ENCODE peak calls at places on chromosomes 13 and 19, in five cellular contexts. One of them, this sample, is unnamed. For H3K36me3, the result is how much of the 10 kb centered on the place peaks cover.

GRCh38 chr13:37209621-37210020 is 104.2 kb upstream of the CSNK1A1L start:
- DNase-seq in kidney epithelial cell: no peak
- DNase-seq in fibroblast of lung: no peak
- DNase-seq in heart right ventricle: no peak
- DNase-seq in iPS DF 6.9: no peak
- DNase-seq in this sample: no peak

GRCh38 chr19:41934849-41935374 is 6.7 kb upstream of the ERFL start:
- DNase-seq in heart right ventricle: peak
- DNase-seq in kidney epithelial cell: no peak
- DNase-seq in iPS DF 6.9: no peak
- DNase-seq in fibroblast of lung: peak
- DNase-seq in this sample: peak

GRCh38 chr19:33514885-33515485 is 6.6 kb downstream of the PEPD start:
- DNase-seq in kidney epithelial cell: no peak
- DNase-seq in heart right ventricle: peak
- DNase-seq in fibroblast of lung: peak
- DNase-seq in iPS DF 6.9: no peak
- DNase-seq in this sample: no peak

GRCh38 chr19:55090564-55090963 is 14.9 kb downstream of the EPS8L1 start:
- DNase-seq in heart right ventricle: no peak
- DNase-seq in fibroblast of lung: no peak
- DNase-seq in kidney epithelial cell: no peak
- DNase-seq in iPS DF 6.9: no peak
- DNase-seq in this sample: no peak

GRCh38 chr13:114282143-114282685 is 813 bp downstream of the UPF3A start:
- DNase-seq in heart right ventricle: peak
- DNase-seq in kidney epithelial cell: no peak
- DNase-seq in iPS DF 6.9: no peak
- DNase-seq in fibroblast of lung: peak
- DNase-seq in this sample: peak

GRCh38 chr13:75633285-75633684 is 2.8 kb upstream of the LMO7 start:
- DNase-seq in iPS DF 6.9: no peak
- DNase-seq in fibroblast of lung: peak
- DNase-seq in heart right ventricle: no peak
- DNase-seq in kidney epithelial cell: no peak
- DNase-seq in this sample: no peak

GRCh38 chr19:12603714-12604113 is 6.9 kb downstream of the ZNF490 start:
- DNase-seq in iPS DF 6.9: no peak
- DNase-seq in fibroblast of lung: peak
- DNase-seq in kidney epithelial cell: no peak
- DNase-seq in heart right ventricle: no peak
- DNase-seq in this sample: no peak

GRCh38 chr19:14519860-14520407 is 1.7 kb upstream of the DNAJB1 start:
- DNase-seq in fibroblast of lung: peak
- DNase-seq in kidney epithelial cell: peak
- DNase-seq in heart right ventricle: no peak
- DNase-seq in iPS DF 6.9: no peak
- DNase-seq in this sample: no peak

GRCh38 chr13:89465366-89465765 is 1794.2 kb downstream of the SLITRK5 start:
- DNase-seq in heart right ventricle: no peak
- DNase-seq in fibroblast of lung: peak
- DNase-seq in iPS DF 6.9: no peak
- DNase-seq in kidney epithelial cell: peak
- DNase-seq in this sample: no peak

GRCh38 chr13:44302233-44302632 is 71.4 kb upstream of the SERP2 start:
- DNase-seq in fibroblast of lung: no peak
- DNase-seq in iPS DF 6.9: no peak
- DNase-seq in kidney epithelial cell: no peak
- DNase-seq in heart right ventricle: no peak
- DNase-seq in this sample: no peak

GRCh38 chr19:15587663-15588062 is 27.4 kb upstream of the CYP4F8 start:
- DNase-seq in kidney epithelial cell: no peak
- DNase-seq in iPS DF 6.9: no peak
- DNase-seq in heart right ventricle: no peak
- DNase-seq in fibroblast of lung: no peak
- DNase-seq in this sample: no peak

GRCh38 chr19:23799321-23799720 is 40.6 kb upstream of the ZNF681 start:
- DNase-seq in heart right ventricle: no peak
- DNase-seq in fibroblast of lung: no peak
- DNase-seq in kidney epithelial cell: no peak
- DNase-seq in iPS DF 6.9: no peak
- DNase-seq in this sample: no peak

GRCh38 chr13:63481334-63481733 is 2065.7 kb upstream of the PCDH20 start:
- DNase-seq in heart right ventricle: no peak
- DNase-seq in iPS DF 6.9: no peak
- DNase-seq in fibroblast of lung: peak
- DNase-seq in kidney epithelial cell: no peak
- DNase-seq in this sample: no peak

GRCh38 chr13:35789335-35790166 is 313.1 kb upstream of the MAB21L1 start:
- DNase-seq in fibroblast of lung: peak
- DNase-seq in heart right ventricle: no peak
- DNase-seq in iPS DF 6.9: no peak
- DNase-seq in kidney epithelial cell: peak
- DNase-seq in this sample: peak

GRCh38 chr13:92843549-92843948 is 383.1 kb upstream of the GPC6 start:
- DNase-seq in fibroblast of lung: peak
- DNase-seq in iPS DF 6.9: no peak
- DNase-seq in kidney epithelial cell: peak
- DNase-seq in heart right ventricle: no peak
- DNase-seq in this sample: no peak

GRCh38 chr19:49366110-49366509 is 2.4 kb downstream of the DKKL1 start:
- DNase-seq in heart right ventricle: no peak
- DNase-seq in kidney epithelial cell: no peak
- DNase-seq in fibroblast of lung: no peak
- DNase-seq in iPS DF 6.9: no peak
- DNase-seq in this sample: no peak

GRCh38 chr13:61414686-61415664 is 674 bp downstream of the PCDH20 start:
- DNase-seq in heart right ventricle: peak
- DNase-seq in fibroblast of lung: peak
- DNase-seq in kidney epithelial cell: peak
- DNase-seq in iPS DF 6.9: peak
- DNase-seq in this sample: peak

GRCh38 chr19:43626838-43627237 is 7.4 kb upstream of the ZNF428 start:
- DNase-seq in fibroblast of lung: no peak
- DNase-seq in iPS DF 6.9: no peak
- DNase-seq in kidney epithelial cell: no peak
- DNase-seq in heart right ventricle: no peak
- DNase-seq in this sample: no peak

GRCh38 chr13:107203146-107203847 is 635.4 kb upstream of the ARGLU1 start:
- DNase-seq in kidney epithelial cell: no peak
- DNase-seq in fibroblast of lung: peak
- DNase-seq in iPS DF 6.9: peak
- DNase-seq in heart right ventricle: no peak
- DNase-seq in this sample: peak

GRCh38 chr13:30398601-30399072 is 23.7 kb upstream of the UBE2L5 start:
- DNase-seq in kidney epithelial cell: no peak
- DNase-seq in iPS DF 6.9: no peak
- DNase-seq in fibroblast of lung: no peak
- DNase-seq in heart right ventricle: no peak
- DNase-seq in this sample: no peak

GRCh38 chr19:46020819-46021125 is 2.1 kb downstream of the PGLYRP1 start:
- DNase-seq in heart right ventricle: no peak
- DNase-seq in fibroblast of lung: no peak
- DNase-seq in kidney epithelial cell: no peak
- DNase-seq in iPS DF 6.9: no peak
- DNase-seq in this sample: no peak

GRCh38 chr13:110815471-110816204 is 99.2 kb downstream of the ANKRD10 start:
- DNase-seq in fibroblast of lung: no peak
- DNase-seq in heart right ventricle: no peak
- DNase-seq in iPS DF 6.9: no peak
- DNase-seq in kidney epithelial cell: no peak
- DNase-seq in this sample: no peak

GRCh38 chr13:57627663-57628062 is 3.9 kb upstream of the PCDH17 start:
- DNase-seq in heart right ventricle: no peak
- DNase-seq in fibroblast of lung: peak
- DNase-seq in iPS DF 6.9: no peak
- DNase-seq in kidney epithelial cell: no peak
- DNase-seq in this sample: no peak

GRCh38 chr13:109668433-109669233 is 117.8 kb downstream of the IRS2 start:
- DNase-seq in kidney epithelial cell: no peak
- DNase-seq in heart right ventricle: no peak
- DNase-seq in fibroblast of lung: no peak
- DNase-seq in iPS DF 6.9: no peak
- DNase-seq in this sample: no peak

GRCh38 chr13:51782026-51782710 is 21.8 kb downstream of the DHRS12 start:
- DNase-seq in heart right ventricle: no peak
- DNase-seq in iPS DF 6.9: no peak
- DNase-seq in fibroblast of lung: no peak
- DNase-seq in kidney epithelial cell: no peak
- DNase-seq in this sample: no peak

GRCh38 chr19:53879145-53880037 is 2.6 kb upstream of the PRKCG start:
- DNase-seq in heart right ventricle: peak
- DNase-seq in kidney epithelial cell: peak
- DNase-seq in fibroblast of lung: peak
- DNase-seq in iPS DF 6.9: no peak
- DNase-seq in this sample: peak

GRCh38 chr19:49679832-49680472 is 2.9 kb downstream of the PRMT1 start:
- DNase-seq in heart right ventricle: no peak
- DNase-seq in kidney epithelial cell: no peak
- DNase-seq in iPS DF 6.9: no peak
- DNase-seq in fibroblast of lung: no peak
- DNase-seq in this sample: no peak

GRCh38 chr13:98906746-98907502 is 70.9 kb downstream of the DOCK9 start:
- DNase-seq in kidney epithelial cell: no peak
- DNase-seq in iPS DF 6.9: no peak
- DNase-seq in heart right ventricle: no peak
- DNase-seq in fibroblast of lung: no peak
- DNase-seq in this sample: no peak

GRCh38 chr13:98909016-98909415 is 68.8 kb downstream of the DOCK9 start:
- DNase-seq in iPS DF 6.9: no peak
- DNase-seq in kidney epithelial cell: no peak
- DNase-seq in heart right ventricle: no peak
- DNase-seq in fibroblast of lung: no peak
- DNase-seq in this sample: no peak

GRCh38 chr13:98910501-98910951 is 67.3 kb downstream of the DOCK9 start:
- DNase-seq in kidney epithelial cell: peak
- DNase-seq in iPS DF 6.9: no peak
- DNase-seq in heart right ventricle: no peak
- DNase-seq in fibroblast of lung: peak
- DNase-seq in this sample: no peak

GRCh38 chr13:98900442-98900841 is 77.4 kb downstream of the DOCK9 start:
- DNase-seq in iPS DF 6.9: no peak
- DNase-seq in heart right ventricle: no peak
- DNase-seq in kidney epithelial cell: no peak
- DNase-seq in fibroblast of lung: no peak
- DNase-seq in this sample: no peak

DNA sequence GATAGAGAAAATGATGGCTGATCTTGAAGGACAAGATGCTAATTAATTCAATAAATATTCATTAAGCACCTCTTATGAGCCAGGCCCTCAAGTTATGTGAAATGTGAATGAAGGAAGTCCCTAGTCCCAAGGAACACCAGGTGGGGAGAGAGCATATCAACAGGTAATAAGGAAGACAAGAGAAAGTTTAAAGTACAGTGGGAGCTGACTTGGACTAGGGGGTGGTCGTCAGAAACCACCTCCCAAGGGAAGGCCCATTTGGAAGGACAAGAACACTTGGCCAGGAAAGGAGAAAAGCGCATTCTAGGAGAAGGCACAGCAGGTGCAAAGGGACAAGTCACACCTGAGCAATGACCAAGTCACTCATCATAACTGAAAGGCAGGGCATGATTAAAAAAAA is 72.7 kb downstream of the DOCK9 start:
- DNase-seq in heart right ventricle: no peak
- DNase-seq in iPS DF 6.9: no peak
- DNase-seq in fibroblast of lung: no peak
- DNase-seq in kidney epithelial cell: no peak
- DNase-seq in this sample: no peak
- H3K36me3 ChIP-seq in heart right ventricle: under half
- H3K36me3 ChIP-seq in iPS DF 6.9: under half
- H3K36me3 ChIP-seq in fibroblast of lung: under half
- H3K36me3 ChIP-seq in kidney epithelial cell: under half
- H3K36me3 ChIP-seq in this sample: under half

DNA sequence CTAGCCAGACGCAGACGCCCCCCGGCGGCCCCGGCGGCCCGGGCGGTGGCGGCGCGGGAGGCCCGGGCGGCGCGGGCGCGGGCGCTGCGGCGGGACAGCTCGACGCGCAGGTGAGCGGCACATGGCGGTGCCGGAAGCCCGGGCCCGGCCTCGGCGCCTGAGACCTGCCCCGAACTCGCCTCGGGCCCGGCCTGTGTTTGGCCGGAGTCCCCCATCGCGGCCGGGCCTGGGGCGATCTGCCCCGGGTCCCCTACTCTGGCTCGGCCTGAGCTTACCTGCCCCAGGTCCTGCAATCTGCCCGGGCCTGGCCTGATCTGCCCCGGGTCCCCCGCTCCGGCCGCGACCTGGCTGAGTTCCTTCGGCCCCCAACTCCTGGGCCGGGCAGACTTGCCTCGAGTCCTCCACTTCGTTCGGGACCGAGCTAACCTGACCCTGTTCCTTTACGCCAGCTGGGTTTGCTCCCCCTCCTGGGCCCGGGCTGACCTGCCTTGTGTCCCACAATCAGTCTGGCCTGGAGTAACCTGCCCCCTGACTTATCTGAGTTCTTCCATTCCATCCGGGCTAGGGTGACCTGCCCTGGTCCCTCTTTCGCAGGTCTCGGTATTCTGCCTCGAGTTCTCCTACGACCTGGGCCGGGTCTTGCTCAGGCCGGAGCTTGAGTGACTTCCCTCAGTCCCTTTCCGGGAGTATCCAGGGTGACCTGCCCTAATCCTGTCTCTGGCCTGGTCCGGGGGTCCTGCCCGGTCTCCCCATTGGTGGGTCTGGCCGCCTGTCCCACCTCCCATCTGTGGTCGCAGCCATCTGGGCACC is 777 bp downstream of the UPF1 start:
- DNase-seq in iPS DF 6.9: no peak
- DNase-seq in heart right ventricle: no peak
- DNase-seq in kidney epithelial cell: no peak
- DNase-seq in fibroblast of lung: peak
- DNase-seq in this sample: peak
- H3K36me3 ChIP-seq in iPS DF 6.9: under half
- H3K36me3 ChIP-seq in heart right ventricle: under half
- H3K36me3 ChIP-seq in kidney epithelial cell: under half
- H3K36me3 ChIP-seq in fibroblast of lung: under half
- H3K36me3 ChIP-seq in this sample: under half

GRCh38 chr13:102260256-102260655 is 141.6 kb downstream of the FGF14 start:
- DNase-seq in iPS DF 6.9: no peak
- DNase-seq in kidney epithelial cell: no peak
- DNase-seq in heart right ventricle: no peak
- DNase-seq in fibroblast of lung: no peak
- DNase-seq in this sample: no peak
- H3K36me3 ChIP-seq in iPS DF 6.9: under half
- H3K36me3 ChIP-seq in kidney epithelial cell: under half
- H3K36me3 ChIP-seq in heart right ventricle: under half
- H3K36me3 ChIP-seq in fibroblast of lung: under half
- H3K36me3 ChIP-seq in this sample: under half

GRCh38 chr19:18308948-18309325 is 13.9 kb downstream of the LSM4 start:
- DNase-seq in kidney epithelial cell: no peak
- DNase-seq in heart right ventricle: no peak
- DNase-seq in iPS DF 6.9: no peak
- DNase-seq in fibroblast of lung: no peak
- DNase-seq in this sample: no peak
- H3K36me3 ChIP-seq in kidney epithelial cell: under half
- H3K36me3 ChIP-seq in heart right ventricle: under half
- H3K36me3 ChIP-seq in iPS DF 6.9: under half
- H3K36me3 ChIP-seq in fibroblast of lung: under half
- H3K36me3 ChIP-seq in this sample: half or more